ENCODE peak calls at places on chromosomes 6 and 20, in four cellular contexts. V is HCT116, D is MM.1S, A is hepatocyte. Q is an unnamed sample. For H3K4me1, the result is how much of the 10 kb centered on the place peaks cover.

GRCh38 chr20:37915800-37916570 is 13.1 kb downstream of the VSTM2L start:
- DNase-seq in A (no peak), V (no peak), D (no peak), Q (peak)

GRCh38 chr20:53827996-53828672 is 234.5 kb upstream of the ZNF217 start:
- DNase-seq in V (peak), A (peak), D (no peak), Q (no peak)

GRCh38 chr6:137159912-137160311 is 13.5 kb downstream of the IL22RA2 start:
- DNase-seq in D (no peak), A (no peak), V (no peak), Q (no peak)

GRCh38 chr6:31837612-31838553 is 10.3 kb downstream of the HSPA1B start:
- DNase-seq in A (no peak), D (no peak), V (no peak), Q (no peak)

GRCh38 chr6:66435321-66435720 is 728.3 kb upstream of the EYS start:
- DNase-seq in D (no peak), V (no peak), A (no peak), Q (no peak)

GRCh38 chr20:10519361-10520048 is 84.4 kb downstream of the SLX4IP start:
- DNase-seq in V (no peak), A (no peak), D (no peak), Q (no peak)

GRCh38 chr20:44407402-44408184 is 52.1 kb downstream of the HNF4A start:
- DNase-seq in V (peak), A (peak), D (no peak), Q (no peak)

GRCh38 chr6:13508711-13509705 is 21.6 kb upstream of the GFOD1 start:
- DNase-seq in D (no peak), A (no peak), V (no peak), Q (no peak)

GRCh38 chr20:31719644-31720485 is 2.8 kb downstream of the BCL2L1 start:
- DNase-seq in D (no peak), V (no peak), A (peak), Q (peak)

GRCh38 chr6:168905451-168906090 is 348.1 kb downstream of the THBS2 start:
- DNase-seq in V (no peak), D (no peak), A (no peak), Q (no peak)

GRCh38 chr6:130233332-130233731 is 10.6 kb upstream of the SAMD3 start:
- DNase-seq in V (no peak), A (no peak), D (no peak), Q (peak)

GRCh38 chr6:137247724-137248123 is 28.5 kb upstream of the IFNGR1 start:
- DNase-seq in A (peak), V (no peak), D (no peak), Q (no peak)

GRCh38 chr6:140230282-140230681 is 855.8 kb upstream of the CITED2 start:
- DNase-seq in V (no peak), D (no peak), A (peak), Q (no peak)

GRCh38 chr6:20693466-20694063 is 159.3 kb downstream of the CDKAL1 start:
- DNase-seq in D (no peak), V (no peak), A (no peak), Q (no peak)

GRCh38 chr6:87154641-87155271 is 609 bp upstream of the ZNF292 start:
- DNase-seq in D (peak), V (no peak), A (peak), Q (no peak)

GRCh38 chr6:111788779-111789276 is 84.4 kb downstream of the FYN start:
- DNase-seq in D (no peak), V (no peak), A (no peak), Q (peak)

GRCh38 chr6:27839303-27840081 is 72.7 kb downstream of the OR2B2 start:
- DNase-seq in D (peak), V (no peak), A (peak), Q (peak)

GRCh38 chr20:19995220-19995863 is 21.8 kb upstream of the NAA20 start:
- DNase-seq in V (peak), D (peak), A (peak), Q (peak)
- TF ChIP-seq EZH2phosphoT487 in V (no peak), D (no peak), A (no peak), Q (no peak)

GRCh38 chr20:14951105-14951504 is 613.7 kb upstream of the FLRT3 start:
- DNase-seq in A (no peak), V (no peak), D (no peak), Q (no peak)
- H2AFZ ChIP-seq in A (no peak), V (no peak), D (no peak), Q (no peak)

GRCh38 chr20:57392512-57393271 is 1.5 kb downstream of the RBM38 start:
- DNase-seq in A (no peak), V (no peak), D (peak), Q (no peak)
- H3K4me1 ChIP-seq in A (under half), V (under half), D (half or more), Q (under half)

GRCh38 chr6:11918021-11918738 is 93.9 kb upstream of the HIVEP1 start:
- DNase-seq in A (peak), V (no peak), D (no peak), Q (no peak)
- TF ChIP-seq EZH2phosphoT487 in A (peak), V (no peak), D (no peak), Q (no peak)

GRCh38 chr6:158015545-158015944 is 33.9 kb downstream of the SYNJ2 start:
- DNase-seq in D (no peak), V (no peak), A (no peak), Q (no peak)

GRCh38 chr6:158016571-158017383 is 35.1 kb downstream of the SYNJ2 start:
- DNase-seq in D (no peak), A (no peak), V (no peak), Q (peak)

GRCh38 chr6:158013904-158014504 is 32.3 kb downstream of the SYNJ2 start:
- DNase-seq in D (no peak), A (no peak), V (no peak), Q (no peak)

GRCh38 chr6:158014505-158015187 is 33.0 kb downstream of the SYNJ2 start:
- DNase-seq in V (no peak), D (no peak), A (no peak), Q (no peak)

GRCh38 chr6:158015188-158015506 is 33.5 kb downstream of the SYNJ2 start:
- DNase-seq in A (no peak), V (no peak), D (no peak), Q (no peak)
- H2AFZ ChIP-seq in A (no peak), V (no peak), D (no peak), Q (no peak)

GRCh38 chr6:35585688-35586087 is 73.0 kb upstream of the TULP1 start:
- DNase-seq in D (no peak), V (no peak), A (no peak), Q (no peak)

GRCh38 chr6:35589201-35589739 is 76.6 kb upstream of the TULP1 start:
- DNase-seq in V (no peak), A (no peak), D (no peak), Q (no peak)

GRCh38 chr6:35589904-35590303 is 77.2 kb upstream of the TULP1 start:
- DNase-seq in A (no peak), V (no peak), D (no peak), Q (no peak)

GRCh38 chr6:35586542-35586941 is 73.8 kb upstream of the TULP1 start:
- DNase-seq in V (no peak), D (no peak), A (no peak), Q (no peak)

GRCh38 chr6:35587167-35587566 is 74.5 kb upstream of the TULP1 start:
- DNase-seq in D (no peak), A (no peak), V (no peak), Q (no peak)
- H3K4me1 ChIP-seq in D (under half), A (under half), V (under half), Q (under half)

Q was measured in neural progenitor cell.